ENCODE peak calls at places on chromosomes 4 and X, in nine cellular contexts. One of them, this sample, is unnamed.

GRCh38 chr4:182752158-182752910 is 164.9 kb downstream of the DCTD start:
- DNase-seq in immature natural killer cell: no peak
- DNase-seq in kidney tubule cell: peak
- DNase-seq in colonic mucosa: no peak
- DNase-seq in GM03348: peak
- DNase-seq in lung: no peak
- DNase-seq in anterior cingulate cortex: no peak
- DNase-seq in Kasumi-1: no peak
- DNase-seq in AG04450: peak
- DNase-seq in this sample: no peak

GRCh38 chrX:154596290-154596929 is 11.5 kb downstream of the CTAG1A start:
- DNase-seq in immature natural killer cell: peak
- DNase-seq in kidney tubule cell: peak
- DNase-seq in colonic mucosa: no peak
- DNase-seq in GM03348: peak
- DNase-seq in lung: no peak
- DNase-seq in anterior cingulate cortex: no peak
- DNase-seq in Kasumi-1: peak
- DNase-seq in AG04450: no peak
- DNase-seq in this sample: peak

GRCh38 chr4:175427751-175428150 is 384.3 kb downstream of the GPM6A start:
- DNase-seq in immature natural killer cell: no peak
- DNase-seq in kidney tubule cell: no peak
- DNase-seq in colonic mucosa: no peak
- DNase-seq in GM03348: no peak
- DNase-seq in lung: no peak
- DNase-seq in anterior cingulate cortex: no peak
- DNase-seq in Kasumi-1: no peak
- DNase-seq in AG04450: no peak
- DNase-seq in this sample: no peak

GRCh38 chrX:123740006-123740405 is 7.2 kb upstream of the THOC2 start:
- DNase-seq in immature natural killer cell: no peak
- DNase-seq in kidney tubule cell: no peak
- DNase-seq in colonic mucosa: no peak
- DNase-seq in GM03348: no peak
- DNase-seq in lung: no peak
- DNase-seq in anterior cingulate cortex: no peak
- DNase-seq in Kasumi-1: peak
- DNase-seq in AG04450: no peak
- DNase-seq in this sample: no peak

GRCh38 chr4:146095091-146095690 is 80.3 kb upstream of the LSM6 start:
- DNase-seq in immature natural killer cell: no peak
- DNase-seq in kidney tubule cell: peak
- DNase-seq in colonic mucosa: peak
- DNase-seq in GM03348: peak
- DNase-seq in lung: peak
- DNase-seq in anterior cingulate cortex: no peak
- DNase-seq in Kasumi-1: peak
- DNase-seq in AG04450: peak
- DNase-seq in this sample: no peak

GRCh38 chrX:19624754-19625153 is 109.4 kb upstream of the MAP3K15 start:
- DNase-seq in immature natural killer cell: no peak
- DNase-seq in kidney tubule cell: peak
- DNase-seq in colonic mucosa: no peak
- DNase-seq in GM03348: no peak
- DNase-seq in lung: no peak
- DNase-seq in anterior cingulate cortex: no peak
- DNase-seq in Kasumi-1: no peak
- DNase-seq in AG04450: no peak
- DNase-seq in this sample: no peak

GRCh38 chrX:74419861-74420193 is 1.5 kb upstream of the SLC16A2 start:
- DNase-seq in immature natural killer cell: no peak
- DNase-seq in kidney tubule cell: peak
- DNase-seq in colonic mucosa: no peak
- DNase-seq in GM03348: no peak
- DNase-seq in lung: no peak
- DNase-seq in anterior cingulate cortex: no peak
- DNase-seq in Kasumi-1: peak
- DNase-seq in AG04450: no peak
- DNase-seq in this sample: no peak

GRCh38 chr4:173932701-173933100 is 350.8 kb downstream of the FBXO8 start:
- DNase-seq in immature natural killer cell: no peak
- DNase-seq in kidney tubule cell: no peak
- DNase-seq in colonic mucosa: no peak
- DNase-seq in GM03348: no peak
- DNase-seq in lung: no peak
- DNase-seq in anterior cingulate cortex: no peak
- DNase-seq in Kasumi-1: no peak
- DNase-seq in AG04450: no peak
- DNase-seq in this sample: no peak

GRCh38 chrX:130772313-130773140 is 130.5 kb downstream of the ENOX2 start:
- DNase-seq in immature natural killer cell: no peak
- DNase-seq in kidney tubule cell: peak
- DNase-seq in colonic mucosa: no peak
- DNase-seq in GM03348: peak
- DNase-seq in lung: no peak
- DNase-seq in anterior cingulate cortex: no peak
- DNase-seq in Kasumi-1: no peak
- DNase-seq in AG04450: peak
- DNase-seq in this sample: no peak

GRCh38 chr4:184705692-184706091 is 28.2 kb downstream of the CENPU start:
- DNase-seq in immature natural killer cell: no peak
- DNase-seq in kidney tubule cell: no peak
- DNase-seq in colonic mucosa: no peak
- DNase-seq in GM03348: no peak
- DNase-seq in lung: no peak
- DNase-seq in anterior cingulate cortex: no peak
- DNase-seq in Kasumi-1: no peak
- DNase-seq in AG04450: no peak
- DNase-seq in this sample: no peak

GRCh38 chr4:105453550-105454201 is 20.2 kb downstream of the PPA2 start:
- DNase-seq in immature natural killer cell: no peak
- DNase-seq in kidney tubule cell: peak
- DNase-seq in colonic mucosa: no peak
- DNase-seq in GM03348: no peak
- DNase-seq in lung: no peak
- DNase-seq in anterior cingulate cortex: no peak
- DNase-seq in Kasumi-1: no peak
- DNase-seq in AG04450: no peak
- DNase-seq in this sample: no peak

GRCh38 chr4:85909851-85910250 is 434.9 kb downstream of the ARHGAP24 start:
- DNase-seq in immature natural killer cell: no peak
- DNase-seq in kidney tubule cell: peak
- DNase-seq in colonic mucosa: no peak
- DNase-seq in GM03348: no peak
- DNase-seq in lung: no peak
- DNase-seq in anterior cingulate cortex: no peak
- DNase-seq in Kasumi-1: no peak
- DNase-seq in AG04450: no peak
- DNase-seq in this sample: no peak

GRCh38 chr4:139550724-139551429 is 5.1 kb downstream of the SETD7 start:
- DNase-seq in immature natural killer cell: no peak
- DNase-seq in kidney tubule cell: peak
- DNase-seq in colonic mucosa: peak
- DNase-seq in GM03348: no peak
- DNase-seq in lung: no peak
- DNase-seq in anterior cingulate cortex: no peak
- DNase-seq in Kasumi-1: no peak
- DNase-seq in AG04450: no peak
- DNase-seq in this sample: no peak

GRCh38 chr4:789571-790465 is 36.1 kb downstream of the CPLX1 start:
- DNase-seq in immature natural killer cell: no peak
- DNase-seq in kidney tubule cell: no peak
- DNase-seq in colonic mucosa: peak
- DNase-seq in GM03348: no peak
- DNase-seq in lung: no peak
- DNase-seq in anterior cingulate cortex: no peak
- DNase-seq in Kasumi-1: no peak
- DNase-seq in AG04450: no peak
- DNase-seq in this sample: no peak

GRCh38 chr4:124282301-124282898 is 430.1 kb downstream of the ANKRD50 start:
- DNase-seq in immature natural killer cell: no peak
- DNase-seq in kidney tubule cell: no peak
- DNase-seq in colonic mucosa: no peak
- DNase-seq in GM03348: no peak
- DNase-seq in lung: no peak
- DNase-seq in anterior cingulate cortex: no peak
- DNase-seq in Kasumi-1: no peak
- DNase-seq in AG04450: no peak
- DNase-seq in this sample: no peak

GRCh38 chr4:147822128-147822527 is 90.2 kb downstream of the ARHGAP10 start:
- DNase-seq in immature natural killer cell: no peak
- DNase-seq in kidney tubule cell: peak
- DNase-seq in colonic mucosa: peak
- DNase-seq in GM03348: peak
- DNase-seq in lung: peak
- DNase-seq in anterior cingulate cortex: no peak
- DNase-seq in Kasumi-1: no peak
- DNase-seq in AG04450: no peak
- DNase-seq in this sample: no peak

This sample was measured in GDM1.